ENCODE peak calls at places on chromosomes 12 and 14, in eight cellular contexts. M is GM03348, Q is COR-L47, J is tibial artery, T is adrenal gland, Z is SK-MEL-5, Y is retina, C is RWPE2. H is an unnamed sample.

GRCh38 chr12:112285600-112286401 is 96.4 kb downstream of the HECTD4 start:
- DNase-seq in M (no peak), Q (no peak), J (no peak), T (no peak), Z (no peak), Y (no peak), C (no peak), H (no peak)

GRCh38 chr12:130795906-130796305 is 43.1 kb downstream of the STX2 start:
- DNase-seq in M (no peak), Q (peak; percentile 13), J (no peak), T (no peak), Z (no peak), Y (no peak), C (no peak), H (no peak)

GRCh38 chr12:22437031-22437806 is 102.7 kb upstream of the ST8SIA1 start:
- DNase-seq in M (no peak), Q (no peak), J (no peak), T (no peak), Z (peak; percentile 89), Y (no peak), C (peak; percentile 34), H (peak; percentile 59)

GRCh38 chr14:58737511-58737910 is 99.7 kb downstream of the DACT1 start:
- DNase-seq in M (no peak), Q (peak; percentile 0), J (no peak), T (no peak), Z (no peak), Y (no peak), C (no peak), H (no peak)

GRCh38 chr14:71183856-71184255 is 276.6 kb downstream of the PCNX1 start:
- DNase-seq in M (no peak), Q (no peak), J (no peak), T (no peak), Z (no peak), Y (no peak), C (no peak), H (no peak)

GRCh38 chr12:49331360-49332222 is 5.4 kb downstream of the C1QL4 start:
- DNase-seq in M (peak; percentile 86), Q (no peak), J (peak; percentile 71), T (peak; percentile 86), Z (peak; percentile 90), Y (peak; percentile 76), C (peak; percentile 53), H (no peak)

GRCh38 chr12:16027012-16027411 is 115.9 kb downstream of the DERA start:
- DNase-seq in M (peak; percentile 58), Q (no peak), J (no peak), T (no peak), Z (no peak), Y (no peak), C (no peak), H (no peak)

GRCh38 chr12:124397807-124398577 is 103.1 kb downstream of the RFLNA start:
- DNase-seq in M (no peak), Q (peak; percentile 33), J (peak; percentile 66), T (peak; percentile 59), Z (peak; percentile 47), Y (no peak), C (no peak), H (no peak)

GRCh38 chr12:72747460-72747859 is 475.3 kb downstream of the TRHDE start:
- DNase-seq in M (no peak), Q (no peak), J (no peak), T (peak; percentile 10), Z (no peak), Y (no peak), C (no peak), H (no peak)

GRCh38 chr12:92488735-92489134 is 214.1 kb upstream of the PLEKHG7 start:
- DNase-seq in M (no peak), Q (no peak), J (no peak), T (no peak), Z (no peak), Y (no peak), C (no peak), H (no peak)

GRCh38 chr12:6961278-6961694 is 9.2 kb downstream of the PHB2 start:
- DNase-seq in M (no peak), Q (peak; percentile 14), J (peak; percentile 56), T (peak; percentile 92), Z (peak; percentile 52), Y (no peak), C (peak; percentile 65), H (no peak)

GRCh38 chr14:63614964-63615363 is 26.7 kb downstream of the WDR89 start:
- DNase-seq in M (peak; percentile 43), Q (no peak), J (no peak), T (no peak), Z (no peak), Y (no peak), C (no peak), H (no peak)

GRCh38 chr12:65147312-65147905 is 22.0 kb upstream of the LEMD3 start:
- DNase-seq in M (no peak), Q (no peak), J (no peak), T (no peak), Z (no peak), Y (no peak), C (no peak), H (no peak)

GRCh38 chr12:103334447-103334846 is 161.3 kb downstream of the C12orf42 start:
- DNase-seq in M (no peak), Q (no peak), J (no peak), T (no peak), Z (peak; percentile 99), Y (peak; percentile 31), C (no peak), H (no peak)

GRCh38 chr14:80047761-80048160 is 163.5 kb downstream of the DIO2 start:
- DNase-seq in M (no peak), Q (no peak), J (no peak), T (no peak), Z (no peak), Y (no peak), C (no peak), H (no peak)

GRCh38 chr12:78407722-78408121 is 456.9 kb upstream of the SYT1 start:
- DNase-seq in M (no peak), Q (no peak), J (no peak), T (no peak), Z (peak; percentile 42), Y (no peak), C (no peak), H (no peak)

GRCh38 chr14:33859306-33859705 is 91.6 kb downstream of the EGLN3 start:
- DNase-seq in M (no peak), Q (no peak), J (no peak), T (no peak), Z (no peak), Y (no peak), C (no peak), H (no peak)

GRCh38 chr14:19743256-19743655 is at the start of gene OR4Q3:
- DNase-seq in M (no peak), Q (no peak), J (no peak), T (no peak), Z (no peak), Y (no peak), C (no peak), H (no peak)

GRCh38 chr14:54312166-54312801 is 84.5 kb upstream of the CDKN3 start:
- DNase-seq in M (peak; percentile 88), Q (no peak), J (no peak), T (peak; percentile 2), Z (peak; percentile 73), Y (no peak), C (peak; percentile 95), H (no peak)

GRCh38 chr14:78157855-78158436 is 12.2 kb upstream of the NRXN3 start:
- DNase-seq in M (peak; percentile 33), Q (no peak), J (no peak), T (peak; percentile 21), Z (peak; percentile 12), Y (peak; percentile 41), C (no peak), H (no peak)

GRCh38 chr12:120474092-120474960 is 4.8 kb upstream of the SRSF9 start:
- DNase-seq in M (peak; percentile 74), Q (no peak), J (no peak), T (peak; percentile 52), Z (no peak), Y (no peak), C (peak; percentile 85), H (no peak)

GRCh38 chr14:61463664-61464063 is 142.3 kb downstream of the PRKCH start:
- DNase-seq in M (no peak), Q (no peak), J (no peak), T (no peak), Z (no peak), Y (no peak), C (no peak), H (no peak)

GRCh38 chr12:113019045-113019444 is 37.5 kb upstream of the DTX1 start:
- DNase-seq in M (no peak), Q (no peak), J (no peak), T (no peak), Z (no peak), Y (no peak), C (no peak), H (no peak)

GRCh38 chr12:47753021-47754001 is 5.4 kb downstream of the RAPGEF3 start:
- DNase-seq in M (no peak), Q (no peak), J (peak; percentile 86), T (peak; percentile 40), Z (peak; percentile 68), Y (no peak), C (no peak), H (no peak)